ENCODE peak calls at places on chromosomes 7 and 10, in five cellular contexts. One of them, this sample, is unnamed.

GRCh38 chr10:132224343-132225072 is 37.8 kb downstream of the DPYSL4 start:
- DNase-seq in AG09309: no peak
- DNase-seq in Calu3: no peak
- DNase-seq in mesothelial cell of epicardium: no peak
- DNase-seq in GM10248: no peak
- DNase-seq in this sample: no peak

GRCh38 chr7:128035712-128036111 is 4.5 kb upstream of the LRRC4 start:
- DNase-seq in AG09309: no peak
- DNase-seq in Calu3: peak; percentile 16
- DNase-seq in mesothelial cell of epicardium: no peak
- DNase-seq in GM10248: no peak
- DNase-seq in this sample: no peak

GRCh38 chr7:105673367-105674188 is 92.3 kb upstream of the EFCAB10 start:
- DNase-seq in AG09309: no peak
- DNase-seq in Calu3: no peak
- DNase-seq in mesothelial cell of epicardium: no peak
- DNase-seq in GM10248: no peak
- DNase-seq in this sample: no peak

GRCh38 chr10:112218960-112219359 is 35.4 kb upstream of the GPAM start:
- DNase-seq in AG09309: no peak
- DNase-seq in Calu3: no peak
- DNase-seq in mesothelial cell of epicardium: no peak
- DNase-seq in GM10248: no peak
- DNase-seq in this sample: no peak

GRCh38 chr10:95201736-95202135 is 7.7 kb downstream of the ACSM6 start:
- DNase-seq in AG09309: no peak
- DNase-seq in Calu3: peak; percentile 5
- DNase-seq in mesothelial cell of epicardium: no peak
- DNase-seq in GM10248: no peak
- DNase-seq in this sample: no peak

GRCh38 chr7:2609001-2609411 is 22.8 kb upstream of the TTYH3 start:
- DNase-seq in AG09309: no peak
- DNase-seq in Calu3: no peak
- DNase-seq in mesothelial cell of epicardium: no peak
- DNase-seq in GM10248: peak; percentile 74
- DNase-seq in this sample: no peak

GRCh38 chr10:129936923-129937300 is 27.2 kb downstream of the EBF3 start:
- DNase-seq in AG09309: no peak
- DNase-seq in Calu3: no peak
- DNase-seq in mesothelial cell of epicardium: no peak
- DNase-seq in GM10248: no peak
- DNase-seq in this sample: no peak

GRCh38 chr10:59709472-59710125 is at the start of gene SLC16A9:
- DNase-seq in AG09309: no peak
- DNase-seq in Calu3: peak; percentile 72
- DNase-seq in mesothelial cell of epicardium: peak; percentile 73
- DNase-seq in GM10248: peak; percentile 84
- DNase-seq in this sample: no peak

GRCh38 chr10:76428541-76429330 is 997.3 kb downstream of the LRMDA start:
- DNase-seq in AG09309: peak; percentile 80
- DNase-seq in Calu3: no peak
- DNase-seq in mesothelial cell of epicardium: no peak
- DNase-seq in GM10248: no peak
- DNase-seq in this sample: peak; percentile 61

GRCh38 chr10:62501547-62501946 is 127.4 kb downstream of the ZNF365 start:
- DNase-seq in AG09309: peak; percentile 25
- DNase-seq in Calu3: no peak
- DNase-seq in mesothelial cell of epicardium: no peak
- DNase-seq in GM10248: no peak
- DNase-seq in this sample: no peak

GRCh38 chr7:24713850-24714675 is 43.2 kb downstream of the GSDME start:
- DNase-seq in AG09309: no peak
- DNase-seq in Calu3: no peak
- DNase-seq in mesothelial cell of epicardium: no peak
- DNase-seq in GM10248: no peak
- DNase-seq in this sample: no peak

GRCh38 chr10:103096130-103096529 is 96.9 kb downstream of the NT5C2 start:
- DNase-seq in AG09309: no peak
- DNase-seq in Calu3: no peak
- DNase-seq in mesothelial cell of epicardium: no peak
- DNase-seq in GM10248: no peak
- DNase-seq in this sample: no peak

GRCh38 chr10:101536800-101537199 is 51.3 kb downstream of the POLL start:
- DNase-seq in AG09309: no peak
- DNase-seq in Calu3: no peak
- DNase-seq in mesothelial cell of epicardium: no peak
- DNase-seq in GM10248: peak; percentile 45
- DNase-seq in this sample: no peak

GRCh38 chr7:7639421-7639820 is 1.1 kb upstream of the UMAD1 start:
- DNase-seq in AG09309: no peak
- DNase-seq in Calu3: no peak
- DNase-seq in mesothelial cell of epicardium: no peak
- DNase-seq in GM10248: no peak
- DNase-seq in this sample: no peak

GRCh38 chr10:63133056-63133786 is at the start of gene NRBF2:
- DNase-seq in AG09309: peak; percentile 92
- DNase-seq in Calu3: peak; percentile 99
- DNase-seq in mesothelial cell of epicardium: peak; percentile 95
- DNase-seq in GM10248: peak; percentile 94
- DNase-seq in this sample: peak; percentile 95

GRCh38 chr10:37856881-37857286 is 526 bp downstream of the ZNF248 start:
- DNase-seq in AG09309: no peak
- DNase-seq in Calu3: peak; percentile 13
- DNase-seq in mesothelial cell of epicardium: no peak
- DNase-seq in GM10248: peak; percentile 20
- DNase-seq in this sample: no peak

GRCh38 chr10:70594161-70594560 is 8.4 kb downstream of the PRF1 start:
- DNase-seq in AG09309: no peak
- DNase-seq in Calu3: no peak
- DNase-seq in mesothelial cell of epicardium: no peak
- DNase-seq in GM10248: no peak
- DNase-seq in this sample: no peak

GRCh38 chr7:153193144-153193595 is 433.6 kb downstream of the ACTR3B start:
- DNase-seq in AG09309: no peak
- DNase-seq in Calu3: no peak
- DNase-seq in mesothelial cell of epicardium: no peak
- DNase-seq in GM10248: peak; percentile 33
- DNase-seq in this sample: no peak

GRCh38 chr7:127396184-127396583 is 3.7 kb upstream of the ZNF800 start:
- DNase-seq in AG09309: no peak
- DNase-seq in Calu3: no peak
- DNase-seq in mesothelial cell of epicardium: no peak
- DNase-seq in GM10248: no peak
- DNase-seq in this sample: no peak

GRCh38 chr10:224571-224970 is 89.3 kb downstream of the ZMYND11 start:
- DNase-seq in AG09309: no peak
- DNase-seq in Calu3: no peak
- DNase-seq in mesothelial cell of epicardium: no peak
- DNase-seq in GM10248: no peak
- DNase-seq in this sample: no peak

GRCh38 chr7:1742555-1743303 is 72.7 kb downstream of the ELFN1 start:
- DNase-seq in AG09309: no peak
- DNase-seq in Calu3: peak; percentile 82
- DNase-seq in mesothelial cell of epicardium: peak; percentile 79
- DNase-seq in GM10248: peak; percentile 74
- DNase-seq in this sample: no peak

GRCh38 chr7:82859106-82859850 is 303.4 kb downstream of the PCLO start:
- DNase-seq in AG09309: no peak
- DNase-seq in Calu3: no peak
- DNase-seq in mesothelial cell of epicardium: no peak
- DNase-seq in GM10248: no peak
- DNase-seq in this sample: no peak

GRCh38 chr10:99754670-99755069 is 22.6 kb downstream of the CUTC start:
- DNase-seq in AG09309: no peak
- DNase-seq in Calu3: no peak
- DNase-seq in mesothelial cell of epicardium: no peak
- DNase-seq in GM10248: no peak
- DNase-seq in this sample: no peak

GRCh38 chr7:157928808-157929425 is 592.1 kb downstream of the DNAJB6 start:
- DNase-seq in AG09309: no peak
- DNase-seq in Calu3: no peak
- DNase-seq in mesothelial cell of epicardium: no peak
- DNase-seq in GM10248: no peak
- DNase-seq in this sample: no peak

GRCh38 chr7:3232228-3232627 is 68.8 kb upstream of the SDK1 start:
- DNase-seq in AG09309: no peak
- DNase-seq in Calu3: no peak
- DNase-seq in mesothelial cell of epicardium: peak; percentile 11
- DNase-seq in GM10248: no peak
- DNase-seq in this sample: no peak

GRCh38 chr10:106189254-106189653 is 975.3 kb downstream of the SORCS1 start:
- DNase-seq in AG09309: no peak
- DNase-seq in Calu3: no peak
- DNase-seq in mesothelial cell of epicardium: no peak
- DNase-seq in GM10248: peak; percentile 10
- DNase-seq in this sample: no peak

GRCh38 chr10:110918633-110919348 is at the start of gene BBIP1:
- DNase-seq in AG09309: peak; percentile 100
- DNase-seq in Calu3: no peak
- DNase-seq in mesothelial cell of epicardium: peak; percentile 95
- DNase-seq in GM10248: peak; percentile 90
- DNase-seq in this sample: peak; percentile 100

GRCh38 chr10:62763155-62763554 is 41.4 kb upstream of the ADO start:
- DNase-seq in AG09309: no peak
- DNase-seq in Calu3: no peak
- DNase-seq in mesothelial cell of epicardium: no peak
- DNase-seq in GM10248: no peak
- DNase-seq in this sample: no peak

GRCh38 chr7:138890782-138891445 is 90.3 kb downstream of the KIAA1549 start:
- DNase-seq in AG09309: peak; percentile 52
- DNase-seq in Calu3: peak; percentile 63
- DNase-seq in mesothelial cell of epicardium: peak; percentile 50
- DNase-seq in GM10248: no peak
- DNase-seq in this sample: peak; percentile 75

GRCh38 chr10:125768217-125768616 is 7.4 kb downstream of the MMP21 start:
- DNase-seq in AG09309: no peak
- DNase-seq in Calu3: no peak
- DNase-seq in mesothelial cell of epicardium: no peak
- DNase-seq in GM10248: no peak
- DNase-seq in this sample: peak; percentile 8

GRCh38 chr7:148697256-148697841 is 1.4 kb upstream of the CUL1 start:
- DNase-seq in AG09309: no peak
- DNase-seq in Calu3: no peak
- DNase-seq in mesothelial cell of epicardium: no peak
- DNase-seq in GM10248: no peak
- DNase-seq in this sample: no peak

GRCh38 chr10:57338823-57339558 is 928.7 kb downstream of the IPMK start:
- DNase-seq in AG09309: peak; percentile 13
- DNase-seq in Calu3: peak; percentile 45
- DNase-seq in mesothelial cell of epicardium: no peak
- DNase-seq in GM10248: peak; percentile 34
- DNase-seq in this sample: no peak

GRCh38 chr7:49788455-49789059 is 15.1 kb downstream of the VWC2 start:
- DNase-seq in AG09309: no peak
- DNase-seq in Calu3: no peak
- DNase-seq in mesothelial cell of epicardium: no peak
- DNase-seq in GM10248: no peak
- DNase-seq in this sample: no peak

GRCh38 chr7:49790209-49790608 is 16.8 kb downstream of the VWC2 start:
- DNase-seq in AG09309: no peak
- DNase-seq in Calu3: no peak
- DNase-seq in mesothelial cell of epicardium: no peak
- DNase-seq in GM10248: no peak
- DNase-seq in this sample: no peak

GRCh38 chr7:49787980-49788379 is 14.5 kb downstream of the VWC2 start:
- DNase-seq in AG09309: no peak
- DNase-seq in Calu3: no peak
- DNase-seq in mesothelial cell of epicardium: no peak
- DNase-seq in GM10248: no peak
- DNase-seq in this sample: no peak

GRCh38 chr7:49789736-49790135 is 16.3 kb downstream of the VWC2 start:
- DNase-seq in AG09309: no peak
- DNase-seq in Calu3: no peak
- DNase-seq in mesothelial cell of epicardium: no peak
- DNase-seq in GM10248: no peak
- DNase-seq in this sample: no peak

GRCh38 chr7:49791089-49791741 is 17.8 kb downstream of the VWC2 start:
- DNase-seq in AG09309: no peak
- DNase-seq in Calu3: peak; percentile 46
- DNase-seq in mesothelial cell of epicardium: no peak
- DNase-seq in GM10248: peak; percentile 55
- DNase-seq in this sample: no peak
- TF ChIP-seq CTCF in AG09309: no peak
- TF ChIP-seq CTCF in Calu3: peak; percentile 21
- TF ChIP-seq CTCF in mesothelial cell of epicardium: peak; percentile 13
- TF ChIP-seq CTCF in GM10248: peak; percentile 65
- TF ChIP-seq CTCF in this sample: no peak

GRCh38 chr7:92448185-92448747 is 984 bp downstream of the GATAD1 start:
- DNase-seq in AG09309: peak; percentile 21
- DNase-seq in Calu3: peak; percentile 40
- DNase-seq in mesothelial cell of epicardium: no peak
- DNase-seq in GM10248: peak; percentile 34
- DNase-seq in this sample: no peak
- TF ChIP-seq CTCF in AG09309: peak; percentile 51
- TF ChIP-seq CTCF in Calu3: no peak
- TF ChIP-seq CTCF in mesothelial cell of epicardium: no peak
- TF ChIP-seq CTCF in GM10248: peak; percentile 50
- TF ChIP-seq CTCF in this sample: peak; percentile 56

DNA sequence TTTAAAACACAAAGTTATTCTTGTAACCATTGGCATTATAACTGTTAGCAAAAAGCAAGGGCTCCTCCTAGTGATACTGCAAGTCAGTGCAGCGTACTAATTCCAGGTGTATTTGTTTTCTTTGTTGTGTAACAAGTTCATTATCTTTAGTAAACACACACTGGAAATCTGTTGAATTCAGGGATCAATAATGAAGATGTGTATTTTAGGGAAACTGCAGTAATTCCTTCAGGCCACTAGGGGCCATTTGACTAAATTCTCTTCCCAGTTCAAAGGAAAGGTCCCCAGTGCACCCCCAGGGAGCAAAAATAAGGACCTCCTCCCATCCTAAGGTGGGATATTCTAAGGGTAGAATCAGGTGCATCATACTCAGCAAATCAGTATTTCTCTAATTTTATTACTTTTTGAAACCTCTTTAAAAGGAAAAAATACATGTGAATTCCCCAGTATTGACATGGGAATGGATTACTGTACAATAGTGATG is 158.6 kb upstream of the LYZL1 start:
- DNase-seq in AG09309: no peak
- DNase-seq in Calu3: peak; percentile 60
- DNase-seq in mesothelial cell of epicardium: no peak
- DNase-seq in GM10248: peak; percentile 31
- DNase-seq in this sample: no peak
- TF ChIP-seq CTCF in AG09309: peak; percentile 64
- TF ChIP-seq CTCF in Calu3: peak; percentile 54
- TF ChIP-seq CTCF in mesothelial cell of epicardium: peak; percentile 82
- TF ChIP-seq CTCF in GM10248: peak; percentile 36
- TF ChIP-seq CTCF in this sample: peak; percentile 60

DNA sequence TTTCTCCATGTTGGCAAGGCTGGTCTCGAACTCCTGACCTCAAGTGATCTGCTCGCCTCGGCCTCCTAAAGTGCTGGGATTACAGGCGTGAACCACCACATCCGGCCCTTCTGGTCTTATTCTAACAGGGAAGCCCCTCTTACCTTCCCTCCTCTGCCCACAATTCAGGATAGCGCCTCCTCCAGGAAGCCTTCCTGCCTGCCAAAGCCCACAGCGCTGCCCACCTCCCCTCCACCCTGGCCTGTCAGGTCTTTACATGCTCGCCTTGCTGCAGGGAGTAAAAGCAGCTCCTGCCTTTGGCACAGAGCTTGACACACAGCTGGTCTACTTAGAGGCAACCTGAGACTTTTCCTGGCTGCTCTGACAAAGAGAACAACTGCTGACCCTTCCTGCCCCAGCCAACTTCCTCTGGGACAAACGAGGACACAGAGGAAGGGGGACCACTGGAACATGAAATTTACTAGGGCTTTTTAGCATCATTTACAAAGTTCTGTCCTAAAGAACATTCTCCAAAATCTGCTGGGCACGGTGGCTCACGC is 13.2 kb downstream of the MLXIPL start:
- DNase-seq in AG09309: no peak
- DNase-seq in Calu3: no peak
- DNase-seq in mesothelial cell of epicardium: no peak
- DNase-seq in GM10248: no peak
- DNase-seq in this sample: no peak
- TF ChIP-seq CTCF in AG09309: no peak
- TF ChIP-seq CTCF in Calu3: no peak
- TF ChIP-seq CTCF in mesothelial cell of epicardium: no peak
- TF ChIP-seq CTCF in GM10248: no peak
- TF ChIP-seq CTCF in this sample: no peak